ENCODE peak calls at places on chromosome 3, in five cellular contexts. D is H1, F is SK-N-SH, U is NT2/D1, M is HCT116. P is an unnamed sample.

GRCh38 chr3:118817748-118818165 is 216.9 kb downstream of the IGSF11 start:
- DNase-seq in M (peak; percentile 56), D (no peak), U (peak; percentile 48), F (peak; percentile 59), P (no peak)

GRCh38 chr3:24037971-24038370 is 92.9 kb downstream of the NR1D2 start:
- DNase-seq in M (no peak), D (no peak), U (no peak), F (no peak), P (no peak)

GRCh38 chr3:111081008-111081545 is 9.5 kb downstream of the NECTIN3 start:
- DNase-seq in D (no peak), F (no peak), U (no peak), M (no peak), P (no peak)

GRCh38 chr3:135766113-135766512 is 199.4 kb upstream of the PPP2R3A start:
- DNase-seq in D (no peak), M (no peak), F (no peak), U (no peak), P (no peak)

GRCh38 chr3:143165211-143165610 is 45.6 kb downstream of the CHST2 start:
- DNase-seq in M (no peak), D (no peak), F (no peak), U (no peak), P (no peak)

GRCh38 chr3:89000886-89001285 is 106.5 kb upstream of the EPHA3 start:
- DNase-seq in U (no peak), D (no peak), M (no peak), F (no peak), P (no peak)

GRCh38 chr3:45223889-45224730 is 2.0 kb downstream of the TMEM158 start:
- DNase-seq in D (no peak), F (no peak), M (no peak), U (no peak), P (no peak)

GRCh38 chr3:108477511-108478147 is 32.8 kb downstream of the MYH15 start:
- DNase-seq in D (no peak), U (peak; percentile 49), F (peak; percentile 38), M (peak; percentile 72), P (peak; percentile 12)

GRCh38 chr3:198028718-198029117 is 68.7 kb downstream of the LMLN start:
- DNase-seq in M (no peak), D (no peak), U (no peak), F (no peak), P (no peak)

GRCh38 chr3:37162501-37163245 is 11.7 kb downstream of the LRRFIP2 start:
- DNase-seq in F (no peak), D (no peak), M (no peak), U (no peak), P (no peak)
- TF ChIP-seq YY1 in F (no peak), D (no peak), M (no peak), U (no peak), P (no peak)

DNA sequence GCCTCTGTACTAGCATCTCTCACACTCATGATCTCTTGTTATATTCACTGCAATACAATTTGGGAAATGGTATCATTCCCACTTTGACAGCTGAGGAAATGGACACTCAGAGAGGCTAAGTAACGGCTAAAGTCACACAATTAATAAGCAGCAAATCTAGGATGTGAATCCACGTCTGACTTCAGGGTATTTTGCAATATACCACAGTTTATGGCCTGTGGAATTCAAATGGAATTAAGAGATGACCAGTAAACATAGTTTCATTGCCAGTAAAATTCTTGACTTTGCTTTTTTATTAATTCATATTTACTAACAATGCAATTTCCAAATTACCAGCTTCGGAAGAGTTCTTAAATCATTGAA is 61.1 kb downstream of the CCNL1 start:
- DNase-seq in U (no peak), D (no peak), M (no peak), F (no peak), P (no peak)
- TF ChIP-seq YY1 in U (no peak), D (no peak), M (no peak), F (no peak), P (no peak)

DNA sequence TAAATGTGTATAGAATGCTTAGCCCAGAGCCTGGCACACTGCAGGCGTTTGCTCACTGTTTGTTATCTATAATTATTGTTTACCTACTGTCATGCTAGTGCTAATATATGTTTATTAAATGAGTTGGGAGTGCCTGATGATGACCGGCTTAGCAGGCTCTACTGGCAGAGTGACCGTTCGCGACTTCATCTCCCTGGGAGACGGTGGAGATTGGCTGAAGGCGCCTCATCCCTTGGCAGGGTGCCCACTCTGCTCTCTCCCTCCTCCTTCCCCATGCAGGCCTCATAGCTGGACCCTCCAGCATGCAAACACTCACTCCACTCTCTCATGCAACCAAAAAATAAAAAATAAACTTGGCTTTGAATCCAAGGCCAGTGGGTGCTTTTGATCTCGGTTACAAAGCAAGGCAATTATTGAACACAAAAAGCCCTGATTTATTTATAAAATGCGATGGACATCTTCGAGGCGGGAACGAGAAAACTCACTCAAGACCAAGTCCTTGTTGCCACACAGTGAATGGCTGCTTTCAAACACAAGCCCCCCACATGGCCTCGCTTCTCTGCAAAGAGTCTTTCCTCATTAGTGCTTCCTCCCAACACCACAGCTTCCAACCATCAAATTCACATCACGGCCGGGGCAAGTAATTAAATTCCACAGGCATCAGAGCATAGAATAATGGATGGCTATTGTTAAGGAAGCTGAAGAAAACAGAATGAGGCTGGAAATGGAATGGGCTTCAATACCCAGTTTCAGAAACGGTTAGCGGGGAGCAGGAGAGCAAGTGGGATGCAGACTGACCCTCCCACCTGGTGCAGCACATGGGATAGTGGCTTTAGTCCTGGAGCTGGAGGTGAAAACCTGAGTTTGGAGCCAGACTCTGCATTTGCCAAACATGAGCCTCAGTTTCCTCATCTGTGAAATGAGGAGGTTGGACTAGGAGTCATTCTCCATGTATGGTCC is 135.7 kb upstream of the RAD18 start:
- DNase-seq in M (no peak), U (no peak), F (peak; percentile 62), D (no peak), P (no peak)
- TF ChIP-seq YY1 in M (no peak), U (no peak), F (no peak), D (no peak), P (no peak)

DNA sequence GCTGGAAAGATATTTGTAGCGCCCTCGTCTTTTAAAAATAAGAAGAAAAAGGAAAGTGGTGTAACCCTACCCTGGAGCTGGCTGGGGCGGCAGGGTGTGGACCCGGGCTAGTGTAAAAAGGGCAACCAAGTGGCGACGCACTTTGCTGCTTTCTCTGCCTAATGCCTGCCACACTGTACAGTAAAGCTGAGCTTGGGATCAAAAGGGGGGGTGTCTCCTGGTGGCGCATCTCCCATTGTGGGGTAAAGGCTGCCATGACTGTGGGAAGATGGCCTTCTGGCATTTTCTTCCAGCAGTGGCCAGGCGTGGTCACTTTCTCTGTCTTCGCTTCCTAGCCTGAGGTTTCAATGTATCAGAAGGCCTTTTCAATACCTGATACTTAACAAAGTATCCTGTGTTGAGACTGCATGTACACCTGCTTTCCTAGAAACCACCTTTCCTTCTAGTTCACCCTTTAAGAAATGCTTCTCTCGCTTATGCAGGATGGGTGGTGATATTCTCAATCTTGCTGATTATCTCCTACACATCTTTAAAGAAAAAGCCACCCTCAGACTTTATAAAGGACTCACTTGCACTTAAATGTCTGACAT is 901 bp downstream of the ARL6IP5 start:
- DNase-seq in F (peak; percentile 35), U (no peak), D (no peak), M (no peak), P (no peak)
- TF ChIP-seq YY1 in F (peak; percentile 39), U (no peak), D (no peak), M (peak; percentile 37), P (no peak)

DNA sequence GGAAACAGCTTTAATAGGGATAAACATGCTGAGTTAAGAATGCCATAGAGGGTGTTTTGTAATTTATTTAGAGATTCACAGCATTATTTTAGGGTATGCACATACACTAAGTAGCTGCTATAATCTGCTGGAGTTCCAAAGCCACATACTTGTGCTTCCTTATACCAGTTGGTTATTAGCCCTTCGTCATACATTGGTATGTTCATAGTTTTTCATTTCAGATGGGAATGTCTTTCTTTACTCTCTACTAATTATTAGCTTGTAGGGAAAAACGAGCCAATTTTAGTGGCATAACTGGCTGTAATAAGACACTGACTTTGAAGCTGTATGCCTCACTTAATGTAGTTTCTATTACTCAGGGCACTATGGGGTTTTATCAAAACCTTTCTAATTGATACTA is 74.9 kb downstream of the PFN2 start:
- DNase-seq in F (no peak), U (no peak), D (no peak), M (no peak), P (no peak)
- TF ChIP-seq YY1 in F (no peak), U (no peak), D (no peak), M (no peak), P (no peak)

GRCh38 chr3:106397004-106397403 is 528.2 kb upstream of the CBLB start:
- DNase-seq in U (peak; percentile 55), M (no peak), F (no peak), D (peak; percentile 2), P (no peak)

GRCh38 chr3:106403746-106404145 is 534.9 kb upstream of the CBLB start:
- DNase-seq in D (no peak), M (no peak), F (no peak), U (no peak), P (no peak)

GRCh38 chr3:106401666-106402319 is 533.0 kb upstream of the CBLB start:
- DNase-seq in F (no peak), M (no peak), D (no peak), U (no peak), P (no peak)

GRCh38 chr3:106399773-106400172 is 531.0 kb upstream of the CBLB start:
- DNase-seq in M (no peak), F (no peak), U (no peak), D (no peak), P (no peak)

DNA sequence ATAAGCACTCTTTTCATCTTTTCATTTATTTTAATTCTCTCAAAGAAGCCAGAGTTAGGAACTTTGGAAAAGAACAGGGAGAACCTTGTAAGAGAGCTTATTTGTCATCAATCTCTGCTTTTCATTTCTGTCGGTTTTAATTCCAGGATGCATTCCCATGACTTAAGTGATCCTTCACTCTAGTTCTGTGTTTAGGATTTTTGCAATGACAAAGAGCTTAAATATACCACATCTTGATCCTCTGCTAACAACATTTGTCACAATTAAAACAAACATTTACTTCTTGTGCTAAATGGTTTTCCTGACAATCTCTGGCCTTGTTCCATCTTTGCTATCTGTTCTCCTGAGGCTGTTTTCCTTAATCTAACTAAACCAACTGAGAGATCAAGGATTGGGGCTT is 530.4 kb upstream of the CBLB start:
- DNase-seq in U (no peak), F (no peak), M (no peak), D (no peak), P (no peak)
- TF ChIP-seq YY1 in U (no peak), F (no peak), M (no peak), D (no peak), P (no peak)

GRCh38 chr3:11452312-11452711 is 180.1 kb downstream of the ATG7 start:
- DNase-seq in M (no peak), D (no peak), U (no peak), F (no peak), P (no peak)

GRCh38 chr3:11459147-11459837 is 184.4 kb downstream of the VGLL4 start:
- DNase-seq in F (no peak), U (no peak), D (no peak), M (no peak), P (no peak)

GRCh38 chr3:11452988-11453847 is 181.0 kb downstream of the ATG7 start:
- DNase-seq in D (no peak), M (no peak), U (no peak), F (no peak), P (no peak)

GRCh38 chr3:11457126-11457525 is 184.9 kb downstream of the ATG7 start:
- DNase-seq in F (no peak), U (no peak), D (no peak), M (no peak), P (no peak)

DNA sequence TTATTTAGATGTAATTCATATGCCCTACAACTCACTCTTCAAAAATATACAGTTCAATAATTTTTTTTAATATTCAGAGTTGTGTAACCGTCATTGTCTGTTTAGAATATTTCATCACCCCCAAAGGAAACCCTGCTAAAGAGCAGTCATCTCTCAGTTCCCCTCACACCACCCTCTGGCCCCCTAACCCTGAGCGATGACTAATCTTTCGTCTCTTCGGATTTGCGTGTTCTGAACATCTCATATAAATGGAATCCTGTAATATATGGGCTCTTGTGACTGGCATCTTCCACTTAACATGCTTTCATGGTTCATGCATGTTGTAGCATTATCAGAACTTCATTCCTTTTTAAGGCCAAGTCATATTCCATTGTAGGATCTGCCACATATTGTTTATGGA is 183.8 kb downstream of the ATG7 start:
- DNase-seq in D (no peak), M (no peak), U (no peak), F (no peak), P (no peak)
- TF ChIP-seq YY1 in D (no peak), M (no peak), U (no peak), F (no peak), P (no peak)